ENCODE peak calls at places on chromosome 14, in ten cellular contexts. Q, M, J, K, S, W, E, N, X and V are unnamed samples. For H3K4me1 and H3K27me3, the result is how much of the 10 kb centered on the place peaks cover.

GRCh38 chr14:71593966-71594365 is 338.3 kb upstream of the RGS6 start:
- DNase-seq in Q (no peak), K (no peak), J (no peak), N (no peak), M (no peak), S (no peak), W (no peak), X (no peak), E (no peak), V (no peak)

GRCh38 chr14:90534091-90534837 is 137.4 kb downstream of the CALM1 start:
- DNase-seq in K (no peak), X (no peak), N (no peak), Q (no peak), S (no peak), E (peak), J (no peak), M (no peak), W (peak), V (no peak)

GRCh38 chr14:75315143-75315542 is 36.5 kb downstream of the FOS start:
- DNase-seq in K (no peak), J (peak), W (peak), E (no peak), M (no peak), S (peak), N (no peak), Q (peak), X (no peak), V (peak)

GRCh38 chr14:90388437-90388836 is 8.4 kb upstream of the CALM1 start:
- DNase-seq in J (no peak), N (peak), E (no peak), M (peak), S (peak), Q (no peak), W (peak), X (no peak), K (no peak), V (peak)

GRCh38 chr14:72124171-72124570 is 191.9 kb downstream of the RGS6 start:
- DNase-seq in M (no peak), J (no peak), E (no peak), W (no peak), K (no peak), S (no peak), Q (no peak), X (no peak), N (no peak), V (no peak)

GRCh38 chr14:35875296-35875695 is 49.2 kb downstream of the BRMS1L start:
- DNase-seq in J (no peak), K (no peak), W (peak), M (no peak), N (no peak), Q (no peak), X (no peak), E (no peak), S (peak), V (no peak)

GRCh38 chr14:77092676-77093075 is 5.4 kb upstream of the CIPC start:
- DNase-seq in W (no peak), K (no peak), X (no peak), Q (no peak), N (no peak), M (no peak), S (no peak), J (no peak), E (no peak), V (no peak)

GRCh38 chr14:22460461-22461195 is 128.4 kb downstream of the DAD1 start:
- DNase-seq in N (no peak), K (no peak), W (no peak), S (peak), X (no peak), Q (no peak), J (no peak), M (no peak), E (no peak), V (no peak)

GRCh38 chr14:95833429-95833828 is 43.2 kb upstream of the TUNAR start:
- DNase-seq in W (no peak), J (peak), X (no peak), Q (no peak), S (no peak), E (no peak), K (no peak), N (no peak), M (peak), V (no peak)

GRCh38 chr14:56482306-56482705 is 97.3 kb upstream of the TMEM260 start:
- DNase-seq in W (peak), X (no peak), Q (no peak), E (no peak), M (peak), K (no peak), J (no peak), S (peak), N (peak), V (no peak)

GRCh38 chr14:74723134-74723533 is 10.2 kb downstream of the FCF1 start:
- DNase-seq in Q (no peak), K (no peak), W (no peak), J (no peak), S (no peak), M (no peak), N (no peak), E (no peak), X (no peak), V (no peak)

GRCh38 chr14:71698698-71699097 is 233.5 kb upstream of the RGS6 start:
- DNase-seq in Q (no peak), J (no peak), N (no peak), X (no peak), E (no peak), W (no peak), M (no peak), K (no peak), S (no peak), V (no peak)

GRCh38 chr14:60506985-60507829 is 1.7 kb upstream of the SIX6 start:
- DNase-seq in M (peak), N (no peak), W (no peak), S (no peak), X (no peak), Q (no peak), E (no peak), J (no peak), K (no peak), V (no peak)

GRCh38 chr14:22836301-22837058 is at the start of gene MMP14:
- DNase-seq in N (peak), J (peak), E (peak), Q (peak), W (peak), M (peak), K (peak), X (peak), S (peak), V (peak)

GRCh38 chr14:67428501-67429031 is 16.6 kb upstream of the PLEK2 start:
- DNase-seq in Q (no peak), K (no peak), S (peak), M (peak), X (no peak), E (no peak), N (peak), W (peak), J (no peak), V (peak)

GRCh38 chr14:22456986-22457594 is 131.9 kb downstream of the DAD1 start:
- DNase-seq in X (no peak), N (no peak), S (no peak), W (no peak), M (no peak), E (no peak), Q (no peak), J (no peak), K (no peak), V (no peak)

GRCh38 chr14:76920572-76921175 is 94.5 kb downstream of the LRRC74A start:
- DNase-seq in N (peak), S (no peak), W (no peak), X (no peak), K (no peak), M (peak), J (no peak), Q (peak), E (no peak), V (no peak)

GRCh38 chr14:32468955-32469354 is 139.9 kb downstream of the AKAP6 start:
- DNase-seq in W (peak), E (no peak), N (peak), M (no peak), K (no peak), X (no peak), J (no peak), Q (peak), S (peak), V (peak)

GRCh38 chr14:81849714-81850113 is 316.1 kb upstream of the SEL1L start:
- DNase-seq in Q (no peak), X (no peak), N (no peak), M (no peak), E (no peak), K (no peak), J (no peak), W (no peak), S (no peak), V (no peak)

GRCh38 chr14:99946652-99947489 is 118.4 kb upstream of the EVL start:
- DNase-seq in Q (no peak), E (no peak), S (no peak), X (no peak), N (peak), W (peak), J (no peak), M (no peak), K (no peak), V (no peak)

GRCh38 chr14:60346706-60347105 is 97.7 kb downstream of the PPM1A start:
- DNase-seq in W (no peak), Q (no peak), S (peak), M (no peak), N (no peak), K (no peak), J (no peak), X (no peak), E (no peak), V (no peak)

GRCh38 chr14:96762650-96763049 is 34.5 kb upstream of the VRK1 start:
- DNase-seq in S (peak), W (peak), M (peak), J (no peak), Q (no peak), K (no peak), N (peak), X (no peak), E (no peak), V (no peak)

GRCh38 chr14:99736600-99737371 is 52.7 kb downstream of the CYP46A1 start:
- DNase-seq in E (peak), Q (no peak), M (no peak), W (no peak), X (peak), N (peak), K (peak), J (no peak), S (no peak), V (peak)

GRCh38 chr14:60163741-60164140 is 1.5 kb downstream of the DHRS7 start:
- DNase-seq in S (no peak), J (no peak), M (no peak), N (no peak), W (no peak), K (no peak), X (no peak), Q (no peak), E (no peak), V (no peak)

GRCh38 chr14:68450391-68451120 is 342.3 kb downstream of the ZFP36L1 start:
- DNase-seq in M (no peak), J (no peak), E (no peak), X (no peak), K (no peak), Q (no peak), W (no peak), N (no peak), S (no peak), V (no peak)

GRCh38 chr14:55382483-55382882 is 29.1 kb downstream of the ATG14 start:
- DNase-seq in K (no peak), E (no peak), J (no peak), W (no peak), N (no peak), M (peak), Q (no peak), X (no peak), S (no peak), V (no peak)

GRCh38 chr14:67859169-67859749 is 39.7 kb downstream of the RAD51B start:
- DNase-seq in X (no peak), Q (no peak), W (no peak), J (no peak), M (no peak), K (no peak), N (no peak), E (no peak), S (no peak), V (no peak)

GRCh38 chr14:23128969-23129758 is 10.1 kb upstream of the CEBPE start:
- DNase-seq in W (no peak), K (no peak), E (no peak), M (no peak), X (no peak), N (no peak), J (no peak), S (no peak), Q (no peak), V (no peak)

GRCh38 chr14:89773151-89773550 is 181.4 kb downstream of the EFCAB11 start:
- DNase-seq in J (no peak), E (no peak), S (no peak), X (no peak), N (no peak), M (no peak), W (no peak), K (no peak), Q (no peak), V (no peak)

GRCh38 chr14:21780429-21781084 is 106.9 kb upstream of the OR4E1 start:
- DNase-seq in N (no peak), X (peak), E (no peak), M (no peak), J (no peak), S (no peak), W (no peak), K (no peak), Q (no peak), V (no peak)

GRCh38 chr14:39419272-39419671 is 13.0 kb downstream of the FBXO33 start:
- DNase-seq in X (no peak), Q (no peak), K (no peak), E (no peak), J (no peak), N (no peak), S (no peak), M (no peak), W (no peak), V (no peak)

GRCh38 chr14:32381869-32382268 is 52.8 kb downstream of the AKAP6 start:
- DNase-seq in J (no peak), E (no peak), Q (no peak), W (no peak), S (no peak), X (no peak), M (peak), K (no peak), N (no peak), V (no peak)

GRCh38 chr14:53855127-53855526 is 101.5 kb downstream of the BMP4 start:
- DNase-seq in M (no peak), W (no peak), J (no peak), Q (no peak), X (no peak), S (no peak), E (no peak), K (no peak), N (peak), V (no peak)
- H3K4me1 ChIP-seq in M (under half), W (under half), J (under half), Q (under half), X (under half), S (under half), E (under half), K (under half), N (under half), V (under half)

GRCh38 chr14:104573930-104574329 is 5.6 kb upstream of the C14orf180 start:
- DNase-seq in N (peak), S (no peak), W (no peak), Q (no peak), X (no peak), M (peak), K (peak), E (no peak), J (no peak), V (no peak)

GRCh38 chr14:104576607-104577332 is 2.8 kb upstream of the C14orf180 start:
- DNase-seq in K (no peak), Q (no peak), X (no peak), J (no peak), E (no peak), S (no peak), W (no peak), M (peak), N (peak), V (no peak)

GRCh38 chr14:104574536-104574935 is 5.0 kb upstream of the C14orf180 start:
- DNase-seq in W (no peak), S (no peak), K (no peak), E (no peak), X (no peak), J (no peak), N (no peak), Q (no peak), M (no peak), V (no peak)

GRCh38 chr14:104572668-104573067 is 6.9 kb upstream of the C14orf180 start:
- DNase-seq in X (no peak), J (no peak), S (no peak), Q (no peak), M (no peak), K (no peak), W (no peak), E (no peak), N (no peak), V (no peak)

DNA sequence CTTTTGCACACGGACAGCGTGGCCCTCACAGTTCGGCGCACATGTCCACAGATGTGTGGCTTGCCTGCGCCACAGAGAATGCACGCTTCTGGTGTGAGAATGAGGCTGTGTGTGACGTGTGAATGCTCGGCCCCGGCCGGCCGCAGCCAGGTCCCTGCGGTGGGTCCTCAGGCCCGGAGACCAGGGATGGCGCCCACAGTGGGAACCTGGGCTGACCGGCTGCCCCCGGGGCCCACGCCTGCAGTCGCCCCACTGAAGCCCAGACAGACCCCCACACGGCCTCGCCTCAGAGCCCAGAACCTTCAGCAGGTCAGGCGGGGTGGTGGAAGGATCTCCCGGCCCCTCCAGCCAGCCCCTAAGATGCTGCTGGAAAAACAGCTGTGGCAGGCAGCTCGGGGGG is 4.6 kb upstream of the C14orf180 start:
- DNase-seq in X (no peak), K (no peak), N (no peak), W (no peak), J (no peak), S (no peak), E (no peak), M (no peak), Q (no peak), V (no peak)
- H3K27me3 ChIP-seq in X (under half), K (half or more), N (under half), W (under half), J (under half), S (under half), E (half or more), M (under half), Q (under half), V (under half)

DNA sequence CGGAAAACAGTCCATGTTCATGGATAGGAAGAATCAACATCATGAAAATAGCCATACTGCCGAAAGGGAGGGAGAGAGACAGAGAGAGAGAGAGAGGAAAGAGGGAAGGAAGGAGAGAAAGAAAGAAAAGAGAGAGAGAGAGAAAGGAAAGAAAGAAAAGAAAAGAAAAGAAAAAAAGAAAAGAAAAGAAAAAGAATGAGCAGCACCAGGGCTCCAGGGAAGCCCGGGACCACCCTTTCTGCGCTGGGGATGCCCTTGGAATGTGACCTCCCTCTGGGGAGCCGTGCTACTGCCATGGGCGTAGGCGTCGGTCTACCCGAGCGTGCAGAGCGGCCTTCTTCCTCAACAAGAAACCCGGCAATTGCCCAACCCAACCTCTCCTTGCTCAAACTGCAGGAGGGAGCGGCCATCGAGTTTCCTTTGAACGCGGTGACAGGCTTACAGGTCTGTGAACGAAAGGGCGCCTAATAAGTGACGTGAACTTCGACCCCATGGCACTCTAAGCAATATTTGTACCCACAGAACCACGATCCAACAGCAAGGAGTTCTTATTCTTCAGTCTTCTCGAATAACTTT is 16.9 kb downstream of the OR6S1 start:
- DNase-seq in K (peak), E (peak), M (peak), S (peak), W (peak), X (peak), Q (peak), N (peak), J (peak), V (peak)
- H3K4me1 ChIP-seq in K (under half), E (under half), M (under half), S (under half), W (under half), X (under half), Q (under half), N (under half), J (under half), V (under half)

GRCh38 chr14:94498215-94498614 is 11.1 kb downstream of the SERPINA12 start:
- DNase-seq in M (no peak), S (no peak), E (no peak), K (no peak), Q (no peak), J (no peak), W (no peak), N (no peak), X (no peak), V (no peak)

GRCh38 chr14:94499673-94500072 is 9.6 kb downstream of the SERPINA12 start:
- DNase-seq in N (no peak), S (no peak), E (no peak), J (no peak), K (no peak), Q (no peak), M (no peak), X (no peak), W (no peak), V (no peak)

GRCh38 chr14:94500264-94500663 is 9.0 kb downstream of the SERPINA12 start:
- DNase-seq in N (no peak), W (no peak), K (no peak), X (no peak), S (no peak), E (no peak), J (no peak), Q (no peak), M (no peak), V (no peak)

GRCh38 chr14:94505206-94505605 is 4.1 kb downstream of the SERPINA12 start:
- DNase-seq in E (no peak), W (no peak), Q (no peak), J (no peak), S (no peak), N (no peak), K (no peak), M (no peak), X (no peak), V (no peak)

GRCh38 chr14:94501588-94502516 is 7.4 kb downstream of the SERPINA12 start:
- DNase-seq in N (no peak), W (no peak), M (no peak), J (no peak), K (no peak), X (no peak), S (no peak), Q (no peak), E (no peak), V (no peak)
- H3K27me3 ChIP-seq in N (under half), W (half or more), M (under half), J (under half), K (half or more), X (under half), S (under half), Q (under half), E (under half), V (under half)

GRCh38 chr14:63933110-63933509 is 80.3 kb downstream of the SYNE2 start:
- DNase-seq in N (no peak), S (no peak), K (no peak), J (no peak), W (no peak), Q (no peak), M (no peak), E (no peak), X (no peak), V (no peak)
- H3K4me1 ChIP-seq in N (under half), S (under half), K (under half), J (under half), W (under half), Q (under half), M (under half), E (under half), X (under half), V (under half)

GRCh38 chr14:38210587-38211257 is 3.0 kb downstream of the SSTR1 start:
- DNase-seq in M (no peak), S (peak), K (peak), Q (no peak), N (peak), E (no peak), X (peak), W (peak), J (no peak), V (no peak)
- H3K27me3 ChIP-seq in M (under half), S (under half), K (half or more), Q (under half), N (under half), E (under half), X (half or more), W (under half), J (under half), V (under half)

GRCh38 chr14:80664576-80664975 is 277.0 kb downstream of the CEP128 start:
- DNase-seq in J (no peak), E (no peak), S (no peak), N (peak), Q (no peak), X (no peak), K (no peak), W (no peak), M (peak), V (no peak)
- H3K4me1 ChIP-seq in J (under half), E (under half), S (under half), N (under half), Q (under half), X (under half), K (under half), W (under half), M (under half), V (under half)

GRCh38 chr14:88327497-88327896 is 4.4 kb upstream of the KCNK10 start:
- DNase-seq in K (no peak), E (no peak), M (no peak), S (no peak), X (no peak), Q (no peak), J (no peak), N (no peak), W (no peak), V (no peak)

DNA sequence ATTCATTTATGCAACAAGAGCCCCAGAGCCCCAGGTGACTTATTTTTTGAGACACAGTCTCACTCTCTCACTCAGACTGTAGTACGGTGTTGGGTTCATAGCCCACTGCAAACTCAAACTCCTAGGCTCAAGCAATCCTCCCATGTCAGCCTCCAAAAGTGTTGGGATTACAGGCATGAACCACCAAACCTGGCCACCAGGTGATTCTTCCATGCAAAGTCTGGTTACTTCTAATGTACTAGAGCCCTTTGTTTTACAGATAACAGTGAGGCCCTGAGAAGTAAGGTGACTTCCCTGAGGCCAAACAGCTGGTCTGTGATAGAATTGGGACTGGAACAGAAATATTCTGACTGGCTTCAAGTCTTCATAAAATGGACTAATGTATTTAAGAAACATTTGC is 10.0 kb upstream of the KCNK10 start:
- DNase-seq in S (no peak), N (no peak), Q (no peak), K (no peak), W (no peak), E (no peak), J (no peak), X (no peak), M (peak), V (no peak)
- H3K27me3 ChIP-seq in S (under half), N (under half), Q (under half), K (half or more), W (under half), E (under half), J (under half), X (under half), M (under half), V (under half)